ENCODE peak calls at places on chromosomes 11 and 22, in six cellular contexts. P, U, I, R, J and W are unnamed samples.

GRCh38 chr11:86288776-86289507 is 13.1 kb upstream of the HIKESHI start:
- DNase-seq in P (no peak), U (no peak), I (peak), R (no peak), J (no peak), W (no peak)

GRCh38 chr22:43481528-43482309 is 69.9 kb downstream of the MPPED1 start:
- DNase-seq in P (no peak), U (no peak), I (no peak), R (no peak), J (no peak), W (no peak)

GRCh38 chr11:85663781-85664560 is 958 bp downstream of the CREBZF start:
- DNase-seq in P (peak), U (peak), I (peak), R (peak), J (no peak), W (peak)

GRCh38 chr11:104962852-104963251 is 5.5 kb downstream of the CASP4 start:
- DNase-seq in P (no peak), U (no peak), I (no peak), R (no peak), J (no peak), W (no peak)

GRCh38 chr11:113531575-113532451 is 56.6 kb upstream of the DRD2 start:
- DNase-seq in P (no peak), U (no peak), I (no peak), R (no peak), J (no peak), W (no peak)

GRCh38 chr11:14892036-14892556 is at the start of gene CYP2R1:
- DNase-seq in P (peak), U (peak), I (peak), R (peak), J (peak), W (peak)

GRCh38 chr22:20584029-20584871 is 76.8 kb downstream of the MED15 start:
- DNase-seq in P (no peak), U (no peak), I (no peak), R (no peak), J (no peak), W (no peak)

GRCh38 chr22:50309601-50309991 is 2.1 kb upstream of the PLXNB2 start:
- DNase-seq in P (no peak), U (no peak), I (no peak), R (no peak), J (no peak), W (no peak)

GRCh38 chr11:110738641-110739040 is 26.4 kb upstream of the ARHGAP20 start:
- DNase-seq in P (no peak), U (no peak), I (no peak), R (no peak), J (no peak), W (no peak)

GRCh38 chr11:125102025-125102424 is 9.4 kb downstream of the TMEM218 start:
- DNase-seq in P (no peak), U (no peak), I (no peak), R (no peak), J (no peak), W (no peak)

GRCh38 chr22:37088108-37088605 is 21.4 kb downstream of the TMPRSS6 start:
- DNase-seq in P (peak), U (no peak), I (no peak), R (no peak), J (no peak), W (peak)

GRCh38 chr11:66467034-66467659 is 442 bp downstream of the PELI3 start:
- DNase-seq in P (peak), U (peak), I (peak), R (no peak), J (no peak), W (peak)

GRCh38 chr11:114178656-114179055 is 117.5 kb upstream of the NNMT start:
- DNase-seq in P (no peak), U (no peak), I (no peak), R (no peak), J (no peak), W (no peak)

GRCh38 chr11:73415854-73416615 is 39.8 kb downstream of the RELT start:
- DNase-seq in P (peak), U (no peak), I (no peak), R (no peak), J (no peak), W (no peak)
- H3K14ac ChIP-seq in P (no peak), U (no peak), I (no peak), R (no peak), J (no peak), W (no peak)

GRCh38 chr11:69792611-69793010 is 17.5 kb upstream of the FGF4 start:
- DNase-seq in P (no peak), U (no peak), I (no peak), R (no peak), J (no peak), W (no peak)

GRCh38 chr11:69787906-69788305 is 12.8 kb upstream of the FGF4 start:
- DNase-seq in P (no peak), U (no peak), I (no peak), R (no peak), J (no peak), W (no peak)

GRCh38 chr11:69787457-69787856 is 12.3 kb upstream of the FGF4 start:
- DNase-seq in P (no peak), U (no peak), I (no peak), R (no peak), J (no peak), W (no peak)

GRCh38 chr11:69788956-69789355 is 13.8 kb upstream of the FGF4 start:
- DNase-seq in P (no peak), U (no peak), I (no peak), R (no peak), J (no peak), W (no peak)

DNA sequence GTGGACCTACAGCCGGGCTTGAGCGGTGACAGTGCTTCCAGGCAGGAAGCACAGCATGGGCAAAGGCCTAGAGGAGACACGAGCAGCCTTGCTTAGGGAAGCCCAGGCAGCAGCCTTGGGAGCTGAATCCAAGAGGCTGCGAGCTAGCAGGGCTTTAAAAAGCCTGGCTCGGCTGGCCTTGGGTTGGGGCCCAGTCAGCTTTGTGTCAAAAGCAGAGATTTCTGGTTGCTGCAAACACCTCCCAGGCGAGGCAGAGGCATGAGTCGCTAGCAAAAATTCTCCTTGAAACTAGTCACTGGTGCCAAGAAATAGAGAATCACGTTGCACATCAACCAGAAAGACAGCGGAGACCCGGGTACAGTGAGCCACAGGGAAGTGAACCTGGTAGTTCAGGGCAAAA is 16.1 kb upstream of the FGF4 start:
- DNase-seq in P (peak), U (no peak), I (peak), R (no peak), J (no peak), W (no peak)
- H3K9ac ChIP-seq in P (no peak), U (no peak), I (peak), R (no peak), J (no peak), W (no peak)

DNA sequence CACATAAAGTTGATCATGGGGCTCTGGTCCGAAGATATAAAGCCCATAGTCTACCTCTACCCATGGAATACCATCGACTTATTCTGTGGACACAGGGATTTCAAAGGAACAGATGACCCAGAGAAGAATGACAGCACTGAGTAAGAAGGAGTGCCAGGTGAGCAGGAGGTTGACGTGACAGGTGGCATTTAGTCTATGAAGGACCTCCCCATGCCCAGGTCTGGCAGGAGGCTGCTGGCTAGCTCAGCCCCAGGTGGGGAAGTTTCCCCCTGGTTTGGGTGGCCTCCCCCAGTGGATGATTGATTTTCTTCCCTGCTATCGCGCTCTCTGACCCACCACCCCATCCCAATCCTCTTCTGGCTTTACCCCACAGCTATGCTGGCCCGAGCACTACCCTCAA is 39.1 kb downstream of the KCNC1 start:
- DNase-seq in P (no peak), U (no peak), I (no peak), R (no peak), J (no peak), W (no peak)
- H3K14ac ChIP-seq in P (no peak), U (no peak), I (no peak), R (no peak), J (no peak), W (no peak)

DNA sequence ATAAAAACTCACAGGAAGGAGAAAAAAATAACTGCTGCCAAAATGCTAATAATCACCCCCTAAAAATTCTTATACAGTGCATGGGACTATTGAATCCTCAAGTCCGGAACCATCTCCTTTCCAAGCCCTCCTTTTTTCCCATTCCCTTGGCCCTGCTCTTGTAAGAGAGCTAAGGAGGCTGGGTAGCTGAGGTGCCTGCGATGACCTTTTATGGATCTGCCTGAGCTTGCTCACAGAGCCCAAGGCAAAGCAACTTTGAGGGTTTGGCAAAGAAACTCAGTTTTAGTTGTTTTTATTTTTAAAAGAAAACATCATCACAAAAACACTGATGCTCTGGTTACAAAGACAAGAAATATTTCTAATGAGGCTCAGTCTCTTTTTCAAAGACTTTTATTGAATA is 334.3 kb downstream of the TTC28 start:
- DNase-seq in P (no peak), U (no peak), I (no peak), R (no peak), J (no peak), W (no peak)
- H3K9ac ChIP-seq in P (no peak), U (no peak), I (peak), R (no peak), J (no peak), W (no peak)